ENCODE peak calls at places on chromosomes 6 and 20, in five cellular contexts. V, M, P, K and D are unnamed samples.
A peak's percentile ranks its signal among the peaks of the same experiment; 100 is the strongest.

GRCh38 chr20:18679020-18679419 is 91.2 kb downstream of the DTD1 start:
- DNase-seq in V (no peak), M (no peak), P (no peak), K (no peak), D (no peak)

GRCh38 chr20:46027245-46027853 is 1.7 kb upstream of the SLC12A5 start:
- DNase-seq in V (peak; percentile 31), M (no peak), P (no peak), K (no peak), D (peak; percentile 57)

GRCh38 chr6:104325341-104326172 is 534.2 kb downstream of the HACE1 start:
- DNase-seq in V (no peak), M (no peak), P (no peak), K (no peak), D (no peak)

GRCh38 chr20:32762754-32763201 is 593 bp downstream of the DNMT3B start:
- DNase-seq in V (no peak), M (no peak), P (peak; percentile 81), K (no peak), D (no peak)

GRCh38 chr20:62822239-62822787 is 5.5 kb downstream of the COL9A3 start:
- DNase-seq in V (no peak), M (no peak), P (no peak), K (no peak), D (peak; percentile 50)

GRCh38 chr20:3158968-3159431 is 665 bp downstream of the FASTKD5 start:
- DNase-seq in V (no peak), M (no peak), P (no peak), K (no peak), D (no peak)

GRCh38 chr6:21115111-21115510 is 478.4 kb upstream of the SOX4 start:
- DNase-seq in V (no peak), M (no peak), P (no peak), K (no peak), D (no peak)

GRCh38 chr6:118712955-118713354 is 61.6 kb upstream of the CEP85L start:
- DNase-seq in V (no peak), M (no peak), P (no peak), K (no peak), D (no peak)

GRCh38 chr20:61965606-61966491 is 99.8 kb downstream of the TAF4 start:
- DNase-seq in V (no peak), M (no peak), P (no peak), K (no peak), D (no peak)